ENCODE peak calls at places on chromosomes 1 and 21, in five cellular contexts. G is heart left ventricle, A is endothelial cell of umbilical vein, Q is D721Med, P is A549. H is an unnamed sample.

GRCh38 chr21:32574946-32575925 is 10.1 kb downstream of the TCP10L start:
- DNase-seq in G (no peak), A (no peak), Q (no peak), P (no peak), H (no peak)

GRCh38 chr1:183243190-183244065 is 57.4 kb downstream of the LAMC2 start:
- DNase-seq in G (peak; percentile 77), A (no peak), Q (no peak), P (no peak), H (peak; percentile 62)

GRCh38 chr1:235843458-235843857 is 23.2 kb downstream of the LYST start:
- DNase-seq in G (no peak), A (peak; percentile 24), Q (no peak), P (peak; percentile 25), H (peak; percentile 76)

GRCh38 chr21:38220270-38220737 is 36.5 kb upstream of the KCNJ15 start:
- DNase-seq in G (no peak), A (no peak), Q (no peak), P (no peak), H (no peak)

GRCh38 chr1:28801461-28801860 is 10.5 kb upstream of the OPRD1 start:
- DNase-seq in G (no peak), A (no peak), Q (no peak), P (no peak), H (no peak)

GRCh38 chr1:196002906-196003305 is 605.3 kb downstream of the KCNT2 start:
- DNase-seq in G (no peak), A (no peak), Q (no peak), P (no peak), H (peak; percentile 81)

GRCh38 chr21:41506005-41506404 is 2.0 kb downstream of the TMPRSS2 start:
- DNase-seq in G (no peak), A (no peak), Q (no peak), P (no peak), H (no peak)

GRCh38 chr1:119743308-119743707 is 25.4 kb downstream of the HMGCS2 start:
- DNase-seq in G (peak; percentile 44), A (no peak), Q (no peak), P (no peak), H (peak; percentile 27)

GRCh38 chr1:24254783-24255182 is 64.4 kb upstream of the GRHL3 start:
- DNase-seq in G (no peak), A (no peak), Q (no peak), P (no peak), H (no peak)

GRCh38 chr1:111204211-111204883 is 3.9 kb upstream of the DENND2D start:
- DNase-seq in G (no peak), A (no peak), Q (no peak), P (no peak), H (no peak)

GRCh38 chr1:232628335-232629214 is 1.4 kb downstream of the SIPA1L2 start:
- DNase-seq in G (no peak), A (peak; percentile 65), Q (no peak), P (no peak), H (peak; percentile 73)

GRCh38 chr1:54371038-54371935 is 34.9 kb downstream of the SSBP3 start:
- DNase-seq in G (peak; percentile 47), A (no peak), Q (no peak), P (no peak), H (no peak)

GRCh38 chr1:228416217-228416971 is at the start of gene TRIM17:
- DNase-seq in G (no peak), A (no peak), Q (no peak), P (no peak), H (no peak)

GRCh38 chr21:44020551-44020950 is 8.4 kb downstream of the TRAPPC10 start:
- DNase-seq in G (no peak), A (no peak), Q (no peak), P (no peak), H (no peak)

GRCh38 chr1:21251773-21252471 is 38.3 kb downstream of the ECE1 start:
- DNase-seq in G (peak; percentile 41), A (peak; percentile 94), Q (no peak), P (peak; percentile 64), H (peak; percentile 88)

GRCh38 chr21:41345934-41346685 is 15.7 kb upstream of the MX2 start:
- DNase-seq in G (no peak), A (no peak), Q (no peak), P (no peak), H (no peak)

GRCh38 chr1:41866285-41866684 is 52.4 kb downstream of the HIVEP3 start:
- DNase-seq in G (peak; percentile 73), A (no peak), Q (no peak), P (no peak), H (no peak)

GRCh38 chr1:6185635-6186382 is 5.7 kb upstream of the CHD5 start:
- DNase-seq in G (no peak), A (peak; percentile 26), Q (no peak), P (no peak), H (peak; percentile 49)

GRCh38 chr1:26537951-26538352 is 8.4 kb downstream of the RPS6KA1 start:
- DNase-seq in G (no peak), A (no peak), Q (no peak), P (peak; percentile 38), H (no peak)

GRCh38 chr1:89839516-89839915 is 18.7 kb downstream of the LRRC8D start:
- DNase-seq in G (no peak), A (no peak), Q (no peak), P (no peak), H (no peak)

GRCh38 chr1:160096491-160097116 is 1.8 kb downstream of the IGSF8 start:
- DNase-seq in G (no peak), A (no peak), Q (no peak), P (no peak), H (peak; percentile 94)

GRCh38 chr1:153532769-153533599 is 2.8 kb downstream of the S100A6 start:
- DNase-seq in G (peak; percentile 88), A (peak; percentile 85), Q (peak; percentile 93), P (peak; percentile 93), H (peak; percentile 97)

GRCh38 chr1:214658785-214659184 is 55.8 kb downstream of the CENPF start:
- DNase-seq in G (no peak), A (peak; percentile 20), Q (no peak), P (no peak), H (peak; percentile 40)

GRCh38 chr21:41283211-41283818 is 33.3 kb upstream of the FAM3B start:
- DNase-seq in G (no peak), A (peak; percentile 70), Q (no peak), P (peak; percentile 50), H (peak; percentile 89)

GRCh38 chr1:32984090-32984828 is 19.6 kb upstream of the RNF19B start:
- DNase-seq in G (no peak), A (no peak), Q (no peak), P (no peak), H (no peak)

GRCh38 chr1:25616932-25617625 is 488 bp downstream of the MAN1C1 start:
- DNase-seq in G (peak; percentile 35), A (no peak), Q (no peak), P (no peak), H (no peak)

GRCh38 chr1:47191940-47192457 is 2.2 kb upstream of the PDZK1IP1 start:
- DNase-seq in G (no peak), A (no peak), Q (no peak), P (no peak), H (no peak)

GRCh38 chr1:7988576-7988975 is 27.1 kb downstream of the PARK7 start:
- DNase-seq in G (no peak), A (no peak), Q (no peak), P (no peak), H (no peak)

GRCh38 chr1:221809101-221810029 is 67.5 kb upstream of the DUSP10 start:
- DNase-seq in G (no peak), A (peak; percentile 53), Q (no peak), P (no peak), H (no peak)

GRCh38 chr1:227726924-227727599 is 8.0 kb downstream of the JMJD4 start:
- DNase-seq in G (no peak), A (no peak), Q (no peak), P (no peak), H (no peak)

GRCh38 chr21:38350681-38351080 is 93.9 kb downstream of the KCNJ15 start:
- DNase-seq in G (no peak), A (no peak), Q (no peak), P (no peak), H (no peak)

DNA sequence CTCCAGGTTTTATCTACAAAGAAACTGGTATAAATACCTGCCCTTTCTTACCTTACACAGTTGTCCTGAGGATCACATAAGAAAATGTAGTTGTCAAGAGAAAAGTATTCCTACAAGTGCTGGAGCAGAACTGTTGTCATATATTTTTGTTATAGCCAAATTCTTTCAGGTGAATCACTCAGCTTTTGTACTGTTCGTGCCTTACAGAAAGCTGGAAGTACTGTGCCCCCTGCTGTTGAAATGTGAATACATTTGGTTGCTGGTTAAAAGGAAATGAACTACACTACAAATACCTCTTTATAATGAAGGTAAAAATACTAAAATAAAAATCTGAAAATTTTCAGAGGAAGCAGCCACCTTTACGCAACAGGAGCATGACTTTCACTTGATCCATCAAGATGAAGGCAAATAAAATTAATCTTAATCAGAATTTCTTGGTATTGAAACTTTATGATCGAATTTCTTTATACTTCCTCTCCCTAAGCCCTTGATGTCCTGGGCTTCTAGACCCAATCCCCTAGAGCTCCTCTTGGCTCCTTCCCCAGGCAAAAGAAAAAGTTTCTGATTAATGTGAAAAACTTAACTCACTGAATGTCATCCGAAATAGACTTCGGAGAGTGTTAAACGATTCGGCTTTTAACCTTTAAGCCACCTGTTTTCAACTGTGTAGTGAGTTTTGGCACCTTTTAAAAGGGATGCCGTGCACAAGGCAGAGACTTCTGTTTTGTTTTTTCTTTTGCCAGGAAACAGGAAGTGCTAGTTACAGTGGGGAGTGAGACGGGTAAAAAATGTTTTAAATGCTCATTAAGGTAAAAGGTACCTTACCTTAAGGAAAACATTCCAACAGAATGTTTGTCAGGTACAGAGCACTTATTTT is 12.5 kb downstream of the CHML start:
- DNase-seq in G (no peak), A (peak; percentile 72), Q (no peak), P (peak; percentile 60), H (peak; percentile 92)
- TF ChIP-seq CTCF in G (peak; percentile 43), A (peak; percentile 51), Q (peak; percentile 50), P (peak; percentile 90), H (peak; percentile 80)

GRCh38 chr1:157124855-157125254 is 13.3 kb downstream of the ETV3 start:
- DNase-seq in G (no peak), A (no peak), Q (no peak), P (no peak), H (peak; percentile 17)
- TF ChIP-seq CTCF in G (no peak), A (no peak), Q (no peak), P (no peak), H (no peak)

GRCh38 chr1:65229754-65230339 is 79.5 kb upstream of the DNAJC6 start:
- DNase-seq in G (no peak), A (no peak), Q (no peak), P (no peak), H (no peak)
- TF ChIP-seq CTCF in G (no peak), A (no peak), Q (no peak), P (no peak), H (no peak)

DNA sequence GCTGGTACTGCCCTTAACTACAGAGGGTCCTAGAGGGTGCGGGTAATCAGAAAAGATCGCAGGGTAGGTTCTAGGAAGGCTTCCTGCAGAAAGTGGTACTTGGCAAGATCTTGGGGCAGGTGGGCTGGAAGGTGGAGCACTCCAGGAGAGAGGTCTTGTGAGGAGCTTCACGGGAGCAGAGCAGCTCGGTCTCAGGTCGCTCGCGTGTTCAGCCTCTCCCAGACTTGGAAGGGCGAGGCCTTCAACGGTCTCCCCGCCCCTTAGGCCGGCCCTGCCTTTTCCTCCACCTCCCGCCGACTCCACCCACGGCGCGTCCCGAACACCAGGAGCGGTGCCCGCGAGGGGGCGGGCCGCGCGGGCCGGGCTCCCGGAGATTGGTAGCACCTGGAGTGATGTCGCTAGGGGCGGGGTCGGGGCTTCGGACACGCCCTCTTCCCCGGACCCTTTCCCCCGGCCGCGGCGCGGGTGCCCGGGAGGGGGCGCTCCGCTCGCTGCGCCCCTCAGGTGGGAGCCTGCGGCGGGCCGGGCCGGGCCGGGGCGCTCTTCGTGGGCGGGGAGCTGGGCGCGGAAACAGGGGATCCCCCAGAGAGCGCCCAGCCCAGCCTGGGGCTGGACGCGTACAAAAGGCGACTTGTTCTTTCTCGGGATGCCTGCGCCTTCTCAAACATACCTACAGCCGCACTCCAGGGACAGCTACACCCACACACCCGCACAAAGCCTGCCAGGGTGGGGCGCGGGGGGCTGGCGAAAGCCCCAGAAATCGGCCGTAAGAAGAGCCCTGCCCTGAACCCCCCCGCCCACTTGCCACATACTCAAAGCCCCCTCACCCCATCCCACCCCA is 35.5 kb downstream of the AHDC1 start:
- DNase-seq in G (peak; percentile 97), A (peak; percentile 91), Q (peak; percentile 99), P (peak; percentile 86), H (peak; percentile 97)
- TF ChIP-seq CTCF in G (peak; percentile 72), A (peak; percentile 70), Q (peak; percentile 64), P (peak; percentile 80), H (peak; percentile 64)